ENCODE peak calls at places on chromosomes 16 and 17, in four cellular contexts. Q, M, A and X are unnamed samples.

GRCh38 chr17:17605747-17606083 is 14.2 kb upstream of the PEMT start:
- DNase-seq in Q (no peak), M (no peak), A (peak; percentile 58), X (no peak)

GRCh38 chr17:44628234-44629188 is 27.8 kb upstream of the MEIOC start:
- DNase-seq in A (no peak), M (peak; percentile 61), Q (no peak), X (no peak)

GRCh38 chr16:88306860-88307545 is 75.8 kb upstream of the ZNF469 start:
- DNase-seq in A (peak; percentile 99), M (no peak), Q (no peak), X (no peak)

GRCh38 chr16:47966325-47966724 is 189.5 kb downstream of the ABCC12 start:
- DNase-seq in M (no peak), A (no peak), Q (no peak), X (no peak)

GRCh38 chr17:2777242-2777867 is 18.9 kb upstream of the RAP1GAP2 start:
- DNase-seq in A (no peak), M (no peak), Q (no peak), X (no peak)

GRCh38 chr16:78571880-78572279 is 472.4 kb downstream of the WWOX start:
- DNase-seq in A (no peak), Q (no peak), M (no peak), X (no peak)

GRCh38 chr17:61139219-61139618 is 260.4 kb upstream of the TBX2 start:
- DNase-seq in A (peak; percentile 88), Q (no peak), M (no peak), X (no peak)

GRCh38 chr16:87060026-87060986 is 256.9 kb downstream of the C16orf95 start:
- DNase-seq in M (no peak), A (peak; percentile 73), Q (peak; percentile 16), X (no peak)

GRCh38 chr16:47731252-47731651 is 270.1 kb downstream of the PHKB start:
- DNase-seq in A (peak; percentile 99), M (no peak), Q (no peak), X (no peak)

GRCh38 chr16:67528222-67528869 is at the start of gene RIPOR1:
- DNase-seq in A (no peak), Q (peak; percentile 42), M (no peak), X (peak; percentile 94)

GRCh38 chr16:69477546-69477945 is 53.1 kb downstream of the CYB5B start:
- DNase-seq in Q (no peak), A (peak; percentile 39), M (no peak), X (no peak)

GRCh38 chr16:12086861-12087260 is 110.3 kb downstream of the SNX29 start:
- DNase-seq in Q (no peak), M (no peak), A (no peak), X (no peak)

GRCh38 chr16:20393801-20394637 is 10.5 kb downstream of the PDILT start:
- DNase-seq in Q (no peak), M (no peak), A (no peak), X (no peak)

GRCh38 chr16:51289336-51289735 is 138.3 kb upstream of the SALL1 start:
- DNase-seq in A (no peak), Q (no peak), M (no peak), X (no peak)

GRCh38 chr17:36085710-36086268 is 4.2 kb downstream of the CCL3 start:
- DNase-seq in A (no peak), Q (no peak), M (no peak), X (no peak)

GRCh38 chr17:199806-200603 is 18.6 kb upstream of the DOC2B start:
- DNase-seq in M (no peak), A (no peak), Q (no peak), X (no peak)

GRCh38 chr16:24848065-24848464 is 2.3 kb downstream of the SLC5A11 start:
- DNase-seq in Q (no peak), A (peak; percentile 82), M (no peak), X (no peak)

GRCh38 chr17:76492250-76492988 is 8.8 kb downstream of the RHBDF2 start:
- DNase-seq in A (no peak), Q (no peak), M (no peak), X (no peak)

GRCh38 chr16:82782715-82783251 is 156.0 kb downstream of the CDH13 start:
- DNase-seq in A (no peak), Q (no peak), M (no peak), X (no peak)

GRCh38 chr16:85417156-85417860 is 195.8 kb upstream of the GSE1 start:
- DNase-seq in M (no peak), A (no peak), Q (no peak), X (no peak)

GRCh38 chr16:1034230-1035065 is 38.1 kb upstream of the SSTR5 start:
- DNase-seq in A (no peak), M (no peak), Q (no peak), X (no peak)

GRCh38 chr17:9002610-9003354 is 18.5 kb upstream of the NTN1 start:
- DNase-seq in M (no peak), Q (peak; percentile 47), A (no peak), X (peak; percentile 43)

GRCh38 chr17:32970281-32970680 is 21.4 kb upstream of the SPACA3 start:
- DNase-seq in A (no peak), Q (no peak), M (no peak), X (no peak)

GRCh38 chr17:4944163-4944553 is 4.1 kb downstream of the RNF167 start:
- DNase-seq in A (no peak), M (no peak), Q (no peak), X (no peak)

GRCh38 chr17:33218657-33219298 is 74.3 kb downstream of the ASIC2 start:
- DNase-seq in M (no peak), Q (no peak), A (peak; percentile 56), X (no peak)

GRCh38 chr17:61749823-61750404 is 113.4 kb downstream of the BRIP1 start:
- DNase-seq in A (no peak), Q (no peak), M (no peak), X (no peak)

GRCh38 chr17:7080445-7081041 is 492 bp upstream of the CLEC10A start:
- DNase-seq in A (no peak), M (no peak), Q (no peak), X (no peak)

GRCh38 chr16:55146939-55147338 is 177.1 kb upstream of the IRX6 start:
- DNase-seq in M (no peak), Q (no peak), A (no peak), X (no peak)

GRCh38 chr17:43545383-43545632 is 832 bp downstream of the ETV4 start:
- DNase-seq in Q (no peak), A (peak; percentile 18), M (no peak), X (no peak)

GRCh38 chr17:63696381-63696961 is 3.5 kb downstream of the LIMD2 start:
- DNase-seq in Q (peak; percentile 71), M (no peak), A (no peak), X (peak; percentile 80)

GRCh38 chr17:82653651-82654528 is 5.6 kb upstream of the WDR45B start:
- DNase-seq in Q (no peak), M (no peak), A (no peak), X (no peak)

GRCh38 chr17:57784226-57784895 is 39.3 kb upstream of the CCDC182 start:
- DNase-seq in A (no peak), Q (no peak), M (no peak), X (no peak)

GRCh38 chr17:77145635-77146632 is 5.2 kb downstream of the SEC14L1 start:
- DNase-seq in Q (no peak), M (no peak), A (peak; percentile 76), X (peak; percentile 44)

GRCh38 chr17:67628580-67629013 is 89.1 kb upstream of the NOL11 start:
- DNase-seq in A (no peak), M (peak; percentile 29), Q (peak; percentile 20), X (peak; percentile 64)

GRCh38 chr17:82371333-82372062 is at the start of gene UTS2R:
- DNase-seq in M (no peak), Q (no peak), A (no peak), X (peak; percentile 79)

GRCh38 chr16:3220839-3221238 is 14.1 kb downstream of the ZNF200 start:
- DNase-seq in A (no peak), Q (no peak), M (no peak), X (no peak)

GRCh38 chr16:3223913-3224515 is 10.9 kb downstream of the ZNF200 start:
- DNase-seq in Q (peak; percentile 45), M (no peak), A (no peak), X (no peak)
- H3K9me3 ChIP-seq in Q (peaks cover 97% of the 10 kb centered on the region), M (peaks cover 59% of the 10 kb centered on the region), A (peaks cover 60% of the 10 kb centered on the region), X (peaks cover 26% of the 10 kb centered on the region)

DNA sequence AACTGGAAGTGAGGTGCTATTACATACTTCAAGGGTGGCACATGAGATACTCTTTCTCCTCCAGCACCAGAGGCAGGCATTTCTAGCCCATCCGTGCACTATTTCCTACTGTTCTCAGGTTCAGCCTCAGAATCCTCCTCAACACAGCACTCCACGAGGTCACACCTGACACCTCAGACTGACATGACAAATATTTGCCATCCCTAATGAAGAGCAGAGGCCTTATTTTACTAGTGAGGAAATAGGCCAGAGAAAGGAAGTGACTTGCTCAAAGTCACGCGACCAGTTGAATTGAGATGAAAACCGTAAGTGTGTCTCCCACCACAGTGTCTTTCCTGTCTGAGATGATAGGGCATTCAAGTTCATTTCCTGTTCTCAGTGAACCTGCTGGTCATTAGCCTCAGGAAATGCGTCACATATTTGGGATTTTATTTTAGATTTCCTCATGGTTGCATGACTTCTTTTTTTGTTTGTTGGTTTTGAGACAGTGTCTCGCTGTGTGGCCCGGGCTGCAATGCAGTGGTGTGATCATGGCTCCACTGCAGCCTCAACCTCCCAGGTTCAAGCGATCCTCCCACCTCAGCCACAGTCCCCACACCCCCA is 23.5 kb downstream of the SEZ6 start:
- DNase-seq in Q (no peak), A (peak; percentile 24), M (no peak), X (no peak)
- TF ChIP-seq USF2 in Q (no peak), A (no peak), M (no peak), X (no peak)

DNA sequence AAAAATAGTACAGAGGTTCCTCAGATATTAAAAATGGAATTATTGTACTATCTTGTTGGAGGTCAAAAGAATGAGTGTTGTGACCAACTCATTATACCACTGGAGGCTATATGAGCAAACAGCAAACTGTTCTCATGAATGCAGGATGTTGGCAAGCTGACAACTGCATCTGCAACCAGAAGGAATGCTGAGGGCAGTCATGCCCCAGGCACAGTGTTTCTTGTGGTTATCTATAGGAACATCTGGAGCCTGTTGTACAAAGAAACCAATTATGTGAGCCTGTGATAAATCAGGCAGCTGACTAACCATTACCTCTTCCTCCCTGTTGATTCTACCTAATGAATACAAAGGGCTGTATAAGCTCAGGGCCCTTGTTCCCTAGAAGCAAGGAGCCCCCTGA is 2057.1 kb downstream of the TP53TG3F start:
- DNase-seq in Q (no peak), M (no peak), A (no peak), X (no peak)
- H3K9me3 ChIP-seq in Q (no peaks in the 10 kb centered on the region), M (peaks cover 44% of the 10 kb centered on the region), A (peaks cover 8% of the 10 kb centered on the region), X (no peaks in the 10 kb centered on the region)

GRCh38 chr16:81185416-81185815 is 53.1 kb upstream of the BCO1 start:
- DNase-seq in M (no peak), A (no peak), Q (no peak), X (no peak)

GRCh38 chr16:81190667-81191066 is 47.8 kb upstream of the BCO1 start:
- DNase-seq in Q (peak; percentile 52), M (no peak), A (peak; percentile 62), X (no peak)

GRCh38 chr16:81189100-81189664 is 49.3 kb upstream of the BCO1 start:
- DNase-seq in A (peak; percentile 48), M (no peak), Q (no peak), X (peak; percentile 46)
- TF ChIP-seq USF2 in A (peak; percentile 81), M (no peak), Q (no peak), X (no peak)

DNA sequence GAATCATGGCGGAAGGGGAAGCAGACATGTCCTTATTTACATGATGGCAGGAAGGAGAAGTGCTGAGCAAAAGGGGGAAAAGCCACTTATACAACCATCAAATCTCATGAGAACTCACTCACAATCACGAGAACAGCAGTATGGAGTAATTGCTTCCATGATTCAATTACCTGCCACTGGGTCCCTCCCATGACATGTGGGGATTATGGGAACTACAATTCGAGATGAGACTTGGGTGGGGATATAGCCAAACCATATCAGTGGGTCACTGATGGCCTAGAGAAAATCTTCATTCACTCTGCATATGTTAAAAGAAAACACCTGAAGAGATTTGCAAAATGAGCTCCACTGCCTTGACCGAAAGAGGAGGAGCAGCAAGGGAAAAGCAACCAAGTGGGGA is 130.3 kb upstream of the FAM20A start:
- DNase-seq in A (no peak), Q (no peak), M (no peak), X (no peak)
- H3K9me3 ChIP-seq in A (no peaks in the 10 kb centered on the region), Q (peaks cover 2% of the 10 kb centered on the region), M (peaks cover 9% of the 10 kb centered on the region), X (no peaks in the 10 kb centered on the region)